ENCODE peak calls at places on chromosomes 11 and 22, in five cellular contexts. One of them, this sample, is unnamed.
A peak's percentile ranks its signal among the peaks of the same experiment; 100 is the strongest.

GRCh38 chr11:73384871-73385692 is 8.9 kb downstream of the RELT start:
- DNase-seq in hippocampal formation: peak; percentile 28
- DNase-seq in stimulated activated CD8-positive, alpha-beta memory T cell treated with anti-CD3 and anti-CD28 coated beads, Interleukin-7, amount 100 ng/mL, for 24 hours: no peak
- DNase-seq in foreskin fibroblast: no peak
- DNase-seq in stimulated activated naive CD8-positive, alpha-beta T cell treated with anti-CD3 and anti-CD28 coated beads, Interleukin-15, Interleukin-2, amounts not matched to agents 100 U/mL and 50 U/mL, for 24 hours: peak; percentile 53
- DNase-seq in this sample: no peak

GRCh38 chr11:441418-442274 is at the start of gene ANO9:
- DNase-seq in hippocampal formation: no peak
- DNase-seq in stimulated activated CD8-positive, alpha-beta memory T cell treated with anti-CD3 and anti-CD28 coated beads, Interleukin-7, amount 100 ng/mL, for 24 hours: no peak
- DNase-seq in foreskin fibroblast: no peak
- DNase-seq in stimulated activated naive CD8-positive, alpha-beta T cell treated with anti-CD3 and anti-CD28 coated beads, Interleukin-15, Interleukin-2, amounts not matched to agents 100 U/mL and 50 U/mL, for 24 hours: peak; percentile 68
- DNase-seq in this sample: no peak

GRCh38 chr22:27370281-27370680 is 431.3 kb downstream of the MN1 start:
- DNase-seq in hippocampal formation: no peak
- DNase-seq in stimulated activated CD8-positive, alpha-beta memory T cell treated with anti-CD3 and anti-CD28 coated beads, Interleukin-7, amount 100 ng/mL, for 24 hours: no peak
- DNase-seq in foreskin fibroblast: no peak
- DNase-seq in stimulated activated naive CD8-positive, alpha-beta T cell treated with anti-CD3 and anti-CD28 coated beads, Interleukin-15, Interleukin-2, amounts not matched to agents 100 U/mL and 50 U/mL, for 24 hours: no peak
- DNase-seq in this sample: no peak

GRCh38 chr11:20161230-20161918 is 1.1 kb upstream of the DBX1 start:
- DNase-seq in hippocampal formation: no peak
- DNase-seq in stimulated activated CD8-positive, alpha-beta memory T cell treated with anti-CD3 and anti-CD28 coated beads, Interleukin-7, amount 100 ng/mL, for 24 hours: no peak
- DNase-seq in foreskin fibroblast: no peak
- DNase-seq in stimulated activated naive CD8-positive, alpha-beta T cell treated with anti-CD3 and anti-CD28 coated beads, Interleukin-15, Interleukin-2, amounts not matched to agents 100 U/mL and 50 U/mL, for 24 hours: peak; percentile 4
- DNase-seq in this sample: no peak

GRCh38 chr22:25764270-25765015 is 22.5 kb downstream of the MYO18B start:
- DNase-seq in hippocampal formation: no peak
- DNase-seq in stimulated activated CD8-positive, alpha-beta memory T cell treated with anti-CD3 and anti-CD28 coated beads, Interleukin-7, amount 100 ng/mL, for 24 hours: no peak
- DNase-seq in foreskin fibroblast: no peak
- DNase-seq in stimulated activated naive CD8-positive, alpha-beta T cell treated with anti-CD3 and anti-CD28 coated beads, Interleukin-15, Interleukin-2, amounts not matched to agents 100 U/mL and 50 U/mL, for 24 hours: no peak
- DNase-seq in this sample: no peak

GRCh38 chr11:110098645-110099044 is 5.5 kb downstream of the ZC3H12C start:
- DNase-seq in hippocampal formation: no peak
- DNase-seq in stimulated activated CD8-positive, alpha-beta memory T cell treated with anti-CD3 and anti-CD28 coated beads, Interleukin-7, amount 100 ng/mL, for 24 hours: no peak
- DNase-seq in foreskin fibroblast: no peak
- DNase-seq in stimulated activated naive CD8-positive, alpha-beta T cell treated with anti-CD3 and anti-CD28 coated beads, Interleukin-15, Interleukin-2, amounts not matched to agents 100 U/mL and 50 U/mL, for 24 hours: no peak
- DNase-seq in this sample: no peak

GRCh38 chr11:62560566-62561103 is 13.1 kb downstream of the EEF1G start:
- DNase-seq in hippocampal formation: no peak
- DNase-seq in stimulated activated CD8-positive, alpha-beta memory T cell treated with anti-CD3 and anti-CD28 coated beads, Interleukin-7, amount 100 ng/mL, for 24 hours: no peak
- DNase-seq in foreskin fibroblast: peak; percentile 97
- DNase-seq in stimulated activated naive CD8-positive, alpha-beta T cell treated with anti-CD3 and anti-CD28 coated beads, Interleukin-15, Interleukin-2, amounts not matched to agents 100 U/mL and 50 U/mL, for 24 hours: peak; percentile 81
- DNase-seq in this sample: peak; percentile 99

GRCh38 chr11:109298865-109299264 is 123.1 kb upstream of the C11orf87 start:
- DNase-seq in hippocampal formation: no peak
- DNase-seq in stimulated activated CD8-positive, alpha-beta memory T cell treated with anti-CD3 and anti-CD28 coated beads, Interleukin-7, amount 100 ng/mL, for 24 hours: no peak
- DNase-seq in foreskin fibroblast: peak; percentile 16
- DNase-seq in stimulated activated naive CD8-positive, alpha-beta T cell treated with anti-CD3 and anti-CD28 coated beads, Interleukin-15, Interleukin-2, amounts not matched to agents 100 U/mL and 50 U/mL, for 24 hours: no peak
- DNase-seq in this sample: no peak

GRCh38 chr11:44943118-44943517 is 7.6 kb downstream of the TP53I11 start:
- DNase-seq in hippocampal formation: no peak
- DNase-seq in stimulated activated CD8-positive, alpha-beta memory T cell treated with anti-CD3 and anti-CD28 coated beads, Interleukin-7, amount 100 ng/mL, for 24 hours: no peak
- DNase-seq in foreskin fibroblast: no peak
- DNase-seq in stimulated activated naive CD8-positive, alpha-beta T cell treated with anti-CD3 and anti-CD28 coated beads, Interleukin-15, Interleukin-2, amounts not matched to agents 100 U/mL and 50 U/mL, for 24 hours: peak; percentile 73
- DNase-seq in this sample: no peak

GRCh38 chr11:72937439-72937838 is 123.2 kb downstream of the ATG16L2 start:
- DNase-seq in hippocampal formation: no peak
- DNase-seq in stimulated activated CD8-positive, alpha-beta memory T cell treated with anti-CD3 and anti-CD28 coated beads, Interleukin-7, amount 100 ng/mL, for 24 hours: no peak
- DNase-seq in foreskin fibroblast: no peak
- DNase-seq in stimulated activated naive CD8-positive, alpha-beta T cell treated with anti-CD3 and anti-CD28 coated beads, Interleukin-15, Interleukin-2, amounts not matched to agents 100 U/mL and 50 U/mL, for 24 hours: no peak
- DNase-seq in this sample: no peak

GRCh38 chr11:121892131-121892681 is 223.8 kb downstream of the BLID start:
- DNase-seq in hippocampal formation: no peak
- DNase-seq in stimulated activated CD8-positive, alpha-beta memory T cell treated with anti-CD3 and anti-CD28 coated beads, Interleukin-7, amount 100 ng/mL, for 24 hours: no peak
- DNase-seq in foreskin fibroblast: peak; percentile 73
- DNase-seq in stimulated activated naive CD8-positive, alpha-beta T cell treated with anti-CD3 and anti-CD28 coated beads, Interleukin-15, Interleukin-2, amounts not matched to agents 100 U/mL and 50 U/mL, for 24 hours: no peak
- DNase-seq in this sample: peak; percentile 77

GRCh38 chr11:75313457-75314272 is 37.8 kb downstream of the ARRB1 start:
- DNase-seq in hippocampal formation: no peak
- DNase-seq in stimulated activated CD8-positive, alpha-beta memory T cell treated with anti-CD3 and anti-CD28 coated beads, Interleukin-7, amount 100 ng/mL, for 24 hours: no peak
- DNase-seq in foreskin fibroblast: peak; percentile 65
- DNase-seq in stimulated activated naive CD8-positive, alpha-beta T cell treated with anti-CD3 and anti-CD28 coated beads, Interleukin-15, Interleukin-2, amounts not matched to agents 100 U/mL and 50 U/mL, for 24 hours: no peak
- DNase-seq in this sample: no peak

GRCh38 chr11:128462802-128463385 is 124.5 kb downstream of the ETS1 start:
- DNase-seq in hippocampal formation: no peak
- DNase-seq in stimulated activated CD8-positive, alpha-beta memory T cell treated with anti-CD3 and anti-CD28 coated beads, Interleukin-7, amount 100 ng/mL, for 24 hours: no peak
- DNase-seq in foreskin fibroblast: no peak
- DNase-seq in stimulated activated naive CD8-positive, alpha-beta T cell treated with anti-CD3 and anti-CD28 coated beads, Interleukin-15, Interleukin-2, amounts not matched to agents 100 U/mL and 50 U/mL, for 24 hours: no peak
- DNase-seq in this sample: no peak

GRCh38 chr22:49368976-49369725 is 458.5 kb downstream of the BRD1 start:
- DNase-seq in hippocampal formation: no peak
- DNase-seq in stimulated activated CD8-positive, alpha-beta memory T cell treated with anti-CD3 and anti-CD28 coated beads, Interleukin-7, amount 100 ng/mL, for 24 hours: no peak
- DNase-seq in foreskin fibroblast: no peak
- DNase-seq in stimulated activated naive CD8-positive, alpha-beta T cell treated with anti-CD3 and anti-CD28 coated beads, Interleukin-15, Interleukin-2, amounts not matched to agents 100 U/mL and 50 U/mL, for 24 hours: no peak
- DNase-seq in this sample: no peak

GRCh38 chr11:83697518-83697917 is 411.4 kb upstream of the CCDC90B start:
- DNase-seq in hippocampal formation: no peak
- DNase-seq in stimulated activated CD8-positive, alpha-beta memory T cell treated with anti-CD3 and anti-CD28 coated beads, Interleukin-7, amount 100 ng/mL, for 24 hours: no peak
- DNase-seq in foreskin fibroblast: no peak
- DNase-seq in stimulated activated naive CD8-positive, alpha-beta T cell treated with anti-CD3 and anti-CD28 coated beads, Interleukin-15, Interleukin-2, amounts not matched to agents 100 U/mL and 50 U/mL, for 24 hours: no peak
- DNase-seq in this sample: no peak

GRCh38 chr22:48819991-48820390 is 1007.7 kb downstream of the BRD1 start:
- DNase-seq in hippocampal formation: no peak
- DNase-seq in stimulated activated CD8-positive, alpha-beta memory T cell treated with anti-CD3 and anti-CD28 coated beads, Interleukin-7, amount 100 ng/mL, for 24 hours: no peak
- DNase-seq in foreskin fibroblast: no peak
- DNase-seq in stimulated activated naive CD8-positive, alpha-beta T cell treated with anti-CD3 and anti-CD28 coated beads, Interleukin-15, Interleukin-2, amounts not matched to agents 100 U/mL and 50 U/mL, for 24 hours: no peak
- DNase-seq in this sample: no peak

GRCh38 chr11:78418584-78419211 is 1.1 kb upstream of the GAB2 start:
- DNase-seq in hippocampal formation: peak; percentile 11
- DNase-seq in stimulated activated CD8-positive, alpha-beta memory T cell treated with anti-CD3 and anti-CD28 coated beads, Interleukin-7, amount 100 ng/mL, for 24 hours: no peak
- DNase-seq in foreskin fibroblast: no peak
- DNase-seq in stimulated activated naive CD8-positive, alpha-beta T cell treated with anti-CD3 and anti-CD28 coated beads, Interleukin-15, Interleukin-2, amounts not matched to agents 100 U/mL and 50 U/mL, for 24 hours: no peak
- DNase-seq in this sample: no peak

GRCh38 chr11:26901162-26901561 is 92.8 kb upstream of the FIBIN start:
- DNase-seq in hippocampal formation: no peak
- DNase-seq in stimulated activated CD8-positive, alpha-beta memory T cell treated with anti-CD3 and anti-CD28 coated beads, Interleukin-7, amount 100 ng/mL, for 24 hours: no peak
- DNase-seq in foreskin fibroblast: no peak
- DNase-seq in stimulated activated naive CD8-positive, alpha-beta T cell treated with anti-CD3 and anti-CD28 coated beads, Interleukin-15, Interleukin-2, amounts not matched to agents 100 U/mL and 50 U/mL, for 24 hours: no peak
- DNase-seq in this sample: no peak

GRCh38 chr11:126195119-126195518 is 16.3 kb downstream of the RPUSD4 start:
- DNase-seq in hippocampal formation: no peak
- DNase-seq in stimulated activated CD8-positive, alpha-beta memory T cell treated with anti-CD3 and anti-CD28 coated beads, Interleukin-7, amount 100 ng/mL, for 24 hours: no peak
- DNase-seq in foreskin fibroblast: no peak
- DNase-seq in stimulated activated naive CD8-positive, alpha-beta T cell treated with anti-CD3 and anti-CD28 coated beads, Interleukin-15, Interleukin-2, amounts not matched to agents 100 U/mL and 50 U/mL, for 24 hours: no peak
- DNase-seq in this sample: no peak

GRCh38 chr22:37021710-37022482 is 2.4 kb downstream of the MPST start:
- DNase-seq in hippocampal formation: no peak
- DNase-seq in stimulated activated CD8-positive, alpha-beta memory T cell treated with anti-CD3 and anti-CD28 coated beads, Interleukin-7, amount 100 ng/mL, for 24 hours: peak; percentile 24
- DNase-seq in foreskin fibroblast: peak; percentile 34
- DNase-seq in stimulated activated naive CD8-positive, alpha-beta T cell treated with anti-CD3 and anti-CD28 coated beads, Interleukin-15, Interleukin-2, amounts not matched to agents 100 U/mL and 50 U/mL, for 24 hours: peak; percentile 69
- DNase-seq in this sample: no peak

This sample was measured in foreskin keratinocyte.